ENCODE peak calls at places on chromosomes 2 and 18, in nine cellular contexts. J is stomach, C is endodermal cell, A is left ventricle myocardium inferior, U is keratinocyte, X is PC-3, W is cardiac fibroblast, G is cardiac muscle cell, L is mammary epithelial cell. S is an unnamed sample.

GRCh38 chr18:36187826-36188721 is 777 bp downstream of the MOCOS start:
- DNase-seq in X (peak), U (no peak), A (peak), L (peak), W (peak), C (peak), J (peak), G (peak), S (no peak)

GRCh38 chr2:164992818-164993217 is 37.5 kb upstream of the SLC38A11 start:
- DNase-seq in A (no peak), G (peak), L (peak), U (peak), X (peak), J (peak), C (peak), W (peak), S (peak)

GRCh38 chr2:85862426-85862825 is 26.4 kb downstream of the ST3GAL5 start:
- DNase-seq in U (no peak), J (no peak), W (no peak), A (no peak), G (no peak), C (no peak), X (no peak), L (no peak), S (peak)

GRCh38 chr2:115443550-115444185 is 1001.2 kb downstream of the DPP10 start:
- DNase-seq in G (peak), X (no peak), L (no peak), J (no peak), W (peak), U (no peak), C (no peak), A (no peak), S (no peak)

GRCh38 chr2:104033399-104033798 is 820.5 kb upstream of the POU3F3 start:
- DNase-seq in G (no peak), L (no peak), W (peak), J (no peak), C (peak), U (no peak), A (no peak), X (peak), S (peak)

GRCh38 chr18:42334931-42335330 is 379.9 kb downstream of the PIK3C3 start:
- DNase-seq in L (no peak), W (no peak), U (no peak), G (no peak), X (no peak), J (no peak), C (no peak), A (no peak), S (no peak)

GRCh38 chr18:22469061-22469689 is 51.5 kb upstream of the CTAGE1 start:
- DNase-seq in G (no peak), W (peak), A (no peak), X (no peak), J (no peak), U (no peak), C (no peak), L (no peak), S (no peak)

GRCh38 chr2:84924173-84925106 is 19.0 kb downstream of the TMSB10 start:
- DNase-seq in J (peak), L (peak), A (no peak), G (peak), U (no peak), W (peak), X (peak), C (no peak), S (no peak)

GRCh38 chr2:144111443-144111842 is 408.5 kb downstream of the ZEB2 start:
- DNase-seq in U (no peak), G (peak), A (no peak), W (peak), J (no peak), L (peak), C (no peak), X (peak), S (peak)

GRCh38 chr2:228705331-228705730 is 523.8 kb upstream of the SPHKAP start:
- DNase-seq in A (no peak), U (no peak), C (peak), L (no peak), J (no peak), W (no peak), X (no peak), G (no peak), S (no peak)

GRCh38 chr2:147829106-147829505 is 15.7 kb upstream of the ACVR2A start:
- DNase-seq in U (no peak), L (peak), A (no peak), J (no peak), G (peak), X (peak), C (no peak), W (peak), S (peak)

GRCh38 chr2:68420254-68420910 is 46.7 kb downstream of the FBXO48 start:
- DNase-seq in X (no peak), J (no peak), G (peak), W (peak), U (no peak), A (no peak), C (no peak), L (no peak), S (no peak)

GRCh38 chr2:152624805-152625204 is 92.5 kb downstream of the PRPF40A start:
- DNase-seq in G (no peak), J (no peak), C (no peak), L (no peak), X (no peak), W (peak), U (no peak), A (no peak), S (no peak)

GRCh38 chr2:152620985-152621384 is 96.3 kb downstream of the PRPF40A start:
- DNase-seq in X (no peak), L (no peak), G (no peak), U (no peak), C (no peak), J (no peak), W (no peak), A (no peak), S (no peak)

GRCh38 chr2:152623775-152624174 is 93.5 kb downstream of the PRPF40A start:
- DNase-seq in U (no peak), A (no peak), J (no peak), G (no peak), C (no peak), W (no peak), X (no peak), L (no peak), S (no peak)

GRCh38 chr2:152622228-152622627 is 95.0 kb downstream of the PRPF40A start:
- DNase-seq in J (no peak), A (no peak), W (no peak), G (no peak), X (no peak), L (no peak), C (no peak), U (no peak), S (peak)

GRCh38 chr2:152623076-152623740 is 94.1 kb downstream of the PRPF40A start:
- DNase-seq in U (no peak), G (no peak), W (no peak), J (no peak), C (no peak), X (no peak), L (no peak), A (no peak), S (no peak)
- H3K4me3 ChIP-seq in U (no peak), G (no peak), W (no peak), J (no peak), C (no peak), X (no peak), L (no peak), A (no peak), S (no peak)

GRCh38 chr2:199606193-199606780 is 148.5 kb upstream of the SATB2 start:
- DNase-seq in U (no peak), G (peak), X (peak), J (no peak), C (no peak), W (no peak), L (no peak), A (no peak), S (no peak)
- TF ChIP-seq CTCF in U (no peak), G (peak), X (peak), J (no peak), C (peak), W (peak), L (no peak), A (no peak), S (peak)

DNA sequence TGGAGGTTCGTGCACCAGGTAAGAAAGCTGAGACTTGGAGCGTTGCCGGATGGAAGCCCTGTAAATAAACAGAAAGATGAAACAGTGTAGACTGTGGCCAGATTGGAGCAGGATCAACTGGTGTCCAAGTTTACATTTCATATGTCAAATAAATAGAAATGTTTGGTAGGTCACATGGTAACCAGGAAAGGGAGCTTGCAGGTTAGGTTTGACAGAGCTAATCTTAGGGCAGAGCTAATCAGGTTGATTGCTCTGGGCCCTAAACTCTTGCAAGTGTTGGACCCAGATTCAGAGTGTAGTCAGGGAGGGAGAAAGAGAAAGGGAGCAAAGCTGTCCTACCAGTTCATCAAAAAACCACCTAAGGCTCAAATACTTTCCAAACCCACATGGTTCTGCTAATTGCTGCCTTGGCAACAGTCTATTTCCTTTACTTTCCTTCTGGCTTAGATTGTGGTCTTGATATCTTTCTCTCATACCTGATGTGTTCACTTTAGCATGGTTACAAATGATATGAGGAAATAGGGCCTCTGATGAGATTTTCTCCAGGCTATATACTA is 63.2 kb downstream of the G6PC2 start:
- DNase-seq in C (no peak), A (no peak), G (no peak), L (peak), U (no peak), J (peak), W (no peak), X (peak), S (no peak)
- H3K4me3 ChIP-seq in C (no peak), A (no peak), G (no peak), L (no peak), U (no peak), J (no peak), W (no peak), X (no peak), S (no peak)

GRCh38 chr2:222860740-222861410 is at the start of gene ACSL3:
- DNase-seq in W (peak), G (peak), U (no peak), C (peak), L (peak), J (peak), A (peak), X (peak), S (peak)
- TF ChIP-seq CTCF in W (no peak), G (no peak), U (no peak), C (peak), L (no peak), J (no peak), A (no peak), X (no peak), S (no peak)

GRCh38 chr2:239065537-239065936 is 217.7 kb downstream of the TWIST2 start:
- DNase-seq in L (no peak), U (no peak), G (no peak), X (no peak), J (no peak), A (no peak), C (no peak), W (no peak), S (no peak)
- H3K4me3 ChIP-seq in L (no peak), U (no peak), G (no peak), X (no peak), J (no peak), A (no peak), C (no peak), W (no peak), S (no peak)

DNA sequence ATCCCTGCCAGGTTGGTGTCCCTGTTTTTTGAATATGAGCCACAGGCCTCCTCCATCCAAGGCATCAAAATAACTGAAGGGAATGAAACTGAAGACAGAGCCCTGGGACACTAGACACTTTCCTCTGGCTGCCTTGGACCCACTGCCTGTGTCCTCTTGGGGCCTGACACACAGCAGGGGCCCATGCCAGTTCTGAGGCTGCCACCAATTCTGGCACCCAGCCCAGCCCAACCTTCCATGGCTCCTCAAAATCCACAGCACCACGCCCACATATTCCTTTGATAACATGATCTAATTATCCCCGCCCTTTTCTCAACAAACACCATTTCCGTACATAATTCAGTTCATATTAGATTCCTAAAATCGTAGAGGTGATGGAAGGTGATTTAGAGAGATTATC is 64.2 kb downstream of the EMX1 start:
- DNase-seq in X (no peak), L (no peak), W (no peak), J (no peak), G (no peak), A (no peak), C (no peak), U (no peak), S (no peak)
- TF ChIP-seq CTCF in X (no peak), L (no peak), W (no peak), J (no peak), G (no peak), A (no peak), C (no peak), U (no peak), S (no peak)

DNA sequence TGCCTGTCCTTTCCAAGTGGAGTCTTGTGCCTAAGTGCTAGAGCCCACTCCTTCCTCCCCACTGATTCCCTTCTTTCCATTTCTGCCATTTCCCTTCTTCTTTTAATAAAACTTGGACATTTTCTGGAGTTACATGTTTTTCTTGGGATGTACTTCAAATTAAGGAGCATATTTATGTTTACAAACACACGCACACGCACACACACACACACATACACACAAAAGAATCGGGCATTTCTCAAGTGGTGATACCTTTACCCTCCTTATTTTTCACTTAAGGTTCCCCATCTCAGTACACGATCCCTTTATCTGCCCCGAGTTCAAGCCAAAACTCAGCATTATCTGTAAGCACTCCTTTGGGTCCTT is 154.3 kb downstream of the TGIF1 start:
- DNase-seq in C (no peak), J (no peak), X (no peak), L (no peak), A (no peak), W (no peak), U (no peak), G (no peak), S (no peak)
- H3K4me3 ChIP-seq in C (peak), J (peak), X (peak), L (peak), A (peak), W (peak), U (peak), G (peak), S (peak)

GRCh38 chr2:159073256-159073655 is 104.8 kb downstream of the TANC1 start:
- DNase-seq in X (peak), U (peak), A (no peak), J (no peak), W (peak), C (no peak), L (peak), G (peak), S (no peak)

GRCh38 chr2:159072795-159073194 is 104.4 kb downstream of the TANC1 start:
- DNase-seq in U (no peak), G (peak), C (no peak), L (peak), X (peak), A (no peak), W (peak), J (no peak), S (peak)

GRCh38 chr2:159070235-159070634 is 101.8 kb downstream of the TANC1 start:
- DNase-seq in A (no peak), J (no peak), C (no peak), L (no peak), G (no peak), X (no peak), W (no peak), U (no peak), S (no peak)

GRCh38 chr2:159069229-159069628 is 100.8 kb downstream of the TANC1 start:
- DNase-seq in J (no peak), A (no peak), W (no peak), C (no peak), X (no peak), U (no peak), L (no peak), G (no peak), S (no peak)

DNA sequence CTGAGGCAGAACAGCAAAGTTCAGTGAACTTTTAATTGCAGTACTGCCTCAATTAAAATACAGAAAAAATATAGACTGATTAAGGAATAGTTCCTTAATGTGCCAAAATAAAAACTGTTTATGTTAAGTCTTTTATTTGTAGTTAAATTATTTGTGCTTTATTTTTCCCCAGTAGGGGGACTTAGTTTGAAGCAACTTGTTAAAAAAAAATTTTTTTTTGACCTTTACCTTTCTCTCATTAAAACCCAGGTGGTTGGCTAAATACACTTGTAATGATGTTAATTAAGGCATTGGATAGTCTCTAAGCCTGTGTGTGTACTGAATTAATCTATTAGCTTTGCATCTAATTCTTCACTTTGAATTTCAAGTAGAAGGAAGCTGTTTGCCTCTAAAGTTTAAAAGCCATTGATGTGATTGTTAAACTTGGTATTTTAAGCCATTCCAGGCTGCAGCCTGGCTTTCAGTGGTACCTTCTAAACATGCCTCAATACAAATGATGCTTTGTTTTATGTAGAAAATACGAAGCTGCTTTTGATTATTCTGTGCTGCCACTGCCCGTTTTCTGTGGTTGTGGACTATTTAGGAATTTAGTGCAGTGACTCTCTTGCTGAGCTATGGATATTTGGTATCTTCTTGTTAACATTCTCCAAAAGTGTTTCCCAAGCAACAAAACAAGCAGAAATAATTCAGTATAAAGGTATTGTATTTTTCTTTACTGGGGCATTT is 102.9 kb downstream of the TANC1 start:
- DNase-seq in J (no peak), L (no peak), W (no peak), X (no peak), C (no peak), G (peak), U (no peak), A (no peak), S (peak)
- TF ChIP-seq CTCF in J (no peak), L (no peak), W (no peak), X (no peak), C (peak), G (peak), U (no peak), A (no peak), S (no peak)